ENCODE peak calls at places on chromosomes 5 and 9, in five cellular contexts. J is HCT116, O is spleen, F is testis, Z is IMR-90. Y is an unnamed sample. For H3K4me1, the result is how much of the 10 kb centered on the place peaks cover.

GRCh38 chr5:147481376-147481775 is 28.5 kb downstream of the DPYSL3 start:
- DNase-seq in J (no peak), O (no peak), F (no peak), Z (peak), Y (no peak)

GRCh38 chr9:88530051-88530450 is 4.9 kb upstream of the NXNL2 start:
- DNase-seq in J (no peak), O (no peak), F (no peak), Z (peak), Y (no peak)

GRCh38 chr5:172085738-172086137 is 79.3 kb upstream of the FBXW11 start:
- DNase-seq in J (no peak), O (no peak), F (no peak), Z (no peak), Y (no peak)

GRCh38 chr5:72497823-72498222 is 9.4 kb downstream of the ZNF366 start:
- DNase-seq in J (no peak), O (no peak), F (no peak), Z (no peak), Y (no peak)

GRCh38 chr9:88997646-88998045 is 6.4 kb downstream of the S1PR3 start:
- DNase-seq in J (no peak), O (no peak), F (no peak), Z (no peak), Y (no peak)

GRCh38 chr9:110405858-110406443 is 68.3 kb upstream of the TXNDC8 start:
- DNase-seq in J (no peak), O (no peak), F (no peak), Z (no peak), Y (no peak)

GRCh38 chr9:136441191-136441680 is 1.6 kb upstream of the INPP5E start:
- DNase-seq in J (no peak), O (no peak), F (no peak), Z (peak), Y (no peak)

GRCh38 chr5:178786859-178787499 is 56.5 kb upstream of the ZNF354A start:
- DNase-seq in J (no peak), O (no peak), F (no peak), Z (peak), Y (no peak)

GRCh38 chr5:159206368-159206767 is 3.0 kb downstream of the RNF145 start:
- DNase-seq in J (no peak), O (no peak), F (no peak), Z (peak), Y (no peak)

GRCh38 chr5:159208508-159209437 is 580 bp downstream of the RNF145 start:
- DNase-seq in J (no peak), O (no peak), F (peak), Z (peak), Y (peak)

GRCh38 chr5:159207222-159207615 is 2.1 kb downstream of the RNF145 start:
- DNase-seq in J (no peak), O (no peak), F (no peak), Z (no peak), Y (no peak)

GRCh38 chr5:159206818-159207217 is 2.5 kb downstream of the RNF145 start:
- DNase-seq in J (no peak), O (no peak), F (no peak), Z (no peak), Y (no peak)

DNA sequence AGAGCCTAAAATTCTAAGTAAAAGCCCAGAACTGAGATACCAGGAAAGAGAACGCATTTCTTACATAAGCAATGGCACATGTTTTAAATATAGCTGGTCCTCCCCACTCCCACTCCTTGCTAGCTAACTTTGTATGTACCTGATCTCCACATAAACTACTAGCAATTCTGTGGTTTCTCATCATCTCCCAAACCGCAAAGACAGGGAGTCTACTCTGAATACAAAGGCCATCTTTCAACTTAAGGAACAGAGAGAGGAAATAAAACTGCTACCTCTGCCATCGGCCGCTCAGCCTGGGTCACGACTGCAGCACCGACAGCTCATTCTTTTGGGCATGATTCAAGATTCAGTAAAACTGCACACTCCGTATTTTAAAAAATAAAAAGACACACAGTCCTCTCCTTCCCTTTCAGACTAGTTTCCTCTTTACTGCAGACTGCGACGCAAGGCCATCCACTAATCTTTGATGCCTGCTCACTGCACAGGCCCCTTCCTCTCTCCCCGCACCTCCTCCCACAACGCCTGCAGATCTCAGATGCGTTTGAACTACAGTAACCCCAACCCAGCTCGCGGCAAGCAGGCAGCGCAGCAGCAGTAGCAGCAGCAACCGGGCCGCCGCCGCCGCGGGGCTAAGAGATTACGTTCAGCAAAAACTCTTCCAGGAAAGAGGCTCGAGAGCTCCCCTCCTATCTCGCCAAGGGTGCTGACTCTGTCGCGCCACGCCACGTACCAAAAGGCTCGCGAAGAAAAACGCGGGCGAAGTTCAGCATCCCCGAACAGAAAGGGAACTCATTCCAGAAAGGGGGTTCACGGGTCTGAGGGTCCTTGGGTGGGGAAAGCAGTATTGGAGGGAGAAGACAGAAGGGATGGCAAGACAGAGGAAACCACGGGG is 1.5 kb downstream of the RNF145 start:
- DNase-seq in J (peak), O (peak), F (peak), Z (peak), Y (peak)
- TF ChIP-seq POLR2A in J (no peak), O (peak), F (no peak), Z (peak), Y (peak)

GRCh38 chr5:148831590-148832565 is 5.5 kb downstream of the ADRB2 start:
- DNase-seq in J (no peak), O (no peak), F (no peak), Z (no peak), Y (no peak)

GRCh38 chr5:148829734-148830133 is 3.3 kb downstream of the ADRB2 start:
- DNase-seq in J (no peak), O (no peak), F (no peak), Z (no peak), Y (peak)

GRCh38 chr5:148829248-148829594 is 2.8 kb downstream of the ADRB2 start:
- DNase-seq in J (no peak), O (no peak), F (no peak), Z (no peak), Y (no peak)

GRCh38 chr5:148828461-148829247 is 2.2 kb downstream of the ADRB2 start:
- DNase-seq in J (no peak), O (no peak), F (no peak), Z (peak), Y (no peak)

DNA sequence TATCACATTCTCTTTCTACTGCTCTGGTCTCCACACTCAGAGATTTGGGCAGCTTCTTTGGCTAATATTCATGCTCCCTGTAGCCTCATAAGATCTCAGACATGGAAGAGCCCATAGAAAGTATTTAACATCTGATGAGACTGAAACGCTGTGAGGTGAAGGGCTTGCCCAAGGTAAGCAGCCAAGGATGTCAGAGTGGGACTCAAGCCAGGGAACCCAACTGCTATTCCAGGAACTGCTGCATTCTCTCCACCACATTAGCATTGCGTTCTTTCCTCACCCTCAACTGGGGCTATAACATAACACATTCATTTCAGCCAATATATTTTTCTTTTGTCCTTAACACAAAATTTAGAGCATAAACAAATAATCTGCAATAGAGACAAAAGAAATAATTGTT is 3.8 kb downstream of the ADRB2 start:
- DNase-seq in J (no peak), O (no peak), F (no peak), Z (no peak), Y (peak)
- H3K4me3 ChIP-seq in J (no peak), O (peak), F (no peak), Z (no peak), Y (no peak)

GRCh38 chr9:129679537-129679936 is 14.1 kb downstream of the PRRX2 start:
- DNase-seq in J (no peak), O (no peak), F (no peak), Z (no peak), Y (no peak)
- H3K4me1 ChIP-seq in J (under half), O (under half), F (under half), Z (under half), Y (under half)

DNA sequence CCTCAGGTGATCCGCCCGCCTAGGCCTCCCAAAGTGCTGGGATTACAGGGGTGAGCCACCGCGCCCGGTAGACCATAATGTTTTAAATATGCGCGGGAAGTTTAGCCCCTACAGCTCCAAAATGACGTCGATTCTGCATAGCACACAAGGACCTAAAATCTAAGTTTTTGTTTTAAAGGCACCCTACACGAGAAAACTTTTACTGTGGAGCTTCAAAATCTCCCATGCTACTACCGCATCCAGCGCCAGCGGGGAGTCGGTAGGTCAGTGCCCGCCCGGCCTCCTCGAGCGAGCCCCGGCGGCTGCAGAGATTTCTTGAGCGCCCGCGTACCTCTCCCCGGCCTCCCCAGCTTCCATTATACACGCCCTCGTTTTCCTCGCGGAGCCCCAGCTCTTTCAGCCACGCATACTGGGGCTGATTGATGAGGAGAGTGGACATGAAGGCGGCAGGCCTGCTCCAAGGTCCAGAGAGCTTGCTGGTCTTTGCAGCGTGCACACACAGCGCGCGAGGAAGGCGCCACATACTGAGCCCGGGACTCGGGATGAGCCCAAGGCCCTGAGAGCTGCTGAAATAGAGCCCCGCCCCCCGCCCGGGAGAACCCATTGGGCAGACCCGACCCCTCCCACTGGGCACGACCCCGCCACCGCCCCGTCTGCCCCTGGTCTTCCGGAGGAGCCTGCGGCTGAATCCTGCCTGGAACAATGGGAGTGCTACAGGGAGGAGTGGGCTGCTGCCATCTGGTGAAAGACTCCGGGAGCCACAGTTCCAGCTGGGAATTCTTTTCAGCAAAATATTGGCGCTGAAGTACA is at the start of gene ALDH7A1:
- DNase-seq in J (peak), O (peak), F (peak), Z (no peak), Y (peak)
- TF ChIP-seq POLR2A in J (peak), O (no peak), F (no peak), Z (peak), Y (peak)

GRCh38 chr5:115379622-115380344 is 83.3 kb upstream of the CCDC112 start:
- DNase-seq in J (peak), O (no peak), F (no peak), Z (no peak), Y (no peak)

GRCh38 chr5:115375922-115376321 is 79.5 kb upstream of the CCDC112 start:
- DNase-seq in J (no peak), O (no peak), F (no peak), Z (peak), Y (no peak)

GRCh38 chr5:115378754-115379153 is 82.3 kb upstream of the CCDC112 start:
- DNase-seq in J (no peak), O (no peak), F (no peak), Z (no peak), Y (no peak)

GRCh38 chr5:115374057-115374775 is 77.8 kb upstream of the CCDC112 start:
- DNase-seq in J (no peak), O (no peak), F (no peak), Z (no peak), Y (no peak)

DNA sequence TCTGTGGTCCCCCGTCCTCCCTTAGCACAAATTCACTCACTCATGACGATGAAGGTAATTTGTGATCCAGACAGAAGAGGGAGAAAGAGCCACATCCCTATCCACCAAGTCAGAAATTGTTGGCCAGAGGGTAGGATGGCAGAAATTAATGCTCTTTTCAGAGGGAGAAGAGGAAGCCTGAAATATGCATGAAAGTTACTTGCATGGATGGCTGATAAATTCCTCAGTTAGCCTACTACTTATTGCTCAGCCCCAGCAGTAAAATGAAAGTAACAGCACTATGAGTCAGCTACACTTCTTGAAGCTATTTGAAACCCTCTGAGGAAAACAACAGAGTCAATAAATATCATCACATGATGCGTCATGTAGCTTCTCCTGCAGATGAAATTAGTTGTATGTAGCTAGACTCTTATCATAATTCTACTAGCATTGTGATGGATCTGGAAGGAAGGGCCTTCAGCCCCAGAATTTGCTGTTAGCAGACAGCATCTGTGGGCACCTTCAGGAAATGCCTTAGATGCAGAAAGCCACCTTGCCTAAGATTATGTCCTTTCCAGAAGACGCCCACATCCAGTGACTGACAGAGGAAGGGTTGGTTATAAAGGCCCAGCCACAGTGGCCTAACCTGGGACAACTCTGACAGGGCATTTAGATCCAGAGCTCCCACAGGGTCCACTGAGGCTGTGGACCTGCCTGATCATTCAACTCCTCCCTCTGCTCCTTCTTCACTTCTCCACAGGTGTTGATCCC is 81.2 kb upstream of the CCDC112 start:
- DNase-seq in J (peak), O (no peak), F (no peak), Z (peak), Y (no peak)
- H3K4me3 ChIP-seq in J (peak), O (no peak), F (no peak), Z (peak), Y (no peak)